ENCODE peak calls at places on chromosomes 1 and 21, in six cellular contexts. N is HCT116, K is K562, H is GM12878, S is H1, B is HepG2. P is an unnamed sample.

GRCh38 chr1:201329286-201329685 is 46.0 kb downstream of the PKP1 start:
- DNase-seq in N (no peak), K (no peak), H (no peak), S (no peak), B (no peak), P (no peak)

GRCh38 chr1:234111458-234112142 is 207.1 kb downstream of the SLC35F3 start:
- DNase-seq in N (no peak), K (no peak), H (no peak), S (peak), B (peak), P (peak)

GRCh38 chr1:6634278-6635052 is 9.8 kb downstream of the THAP3 start:
- DNase-seq in N (no peak), K (peak), H (no peak), S (peak), B (peak), P (no peak)

GRCh38 chr21:37855568-37856391 is 60.5 kb downstream of the KCNJ6 start:
- DNase-seq in N (no peak), K (no peak), H (no peak), S (peak), B (no peak), P (no peak)

GRCh38 chr1:217569021-217569420 is 61.9 kb downstream of the GPATCH2 start:
- DNase-seq in N (no peak), K (no peak), H (no peak), S (no peak), B (no peak), P (no peak)

GRCh38 chr1:156936721-156937220 is 16.3 kb downstream of the LRRC71 start:
- DNase-seq in N (no peak), K (no peak), H (no peak), S (no peak), B (no peak), P (no peak)

GRCh38 chr1:30286984-30287839 is 436.2 kb downstream of the MATN1 start:
- DNase-seq in N (no peak), K (no peak), H (no peak), S (peak), B (no peak), P (no peak)

GRCh38 chr21:42156690-42157605 is 62.0 kb upstream of the ABCG1 start:
- DNase-seq in N (no peak), K (no peak), H (no peak), S (no peak), B (no peak), P (no peak)

GRCh38 chr21:29376556-29376955 is 77.8 kb downstream of the BACH1 start:
- DNase-seq in N (peak), K (peak), H (no peak), S (peak), B (peak), P (peak)

GRCh38 chr1:208004851-208005250 is 93.9 kb upstream of the CD34 start:
- DNase-seq in N (no peak), K (no peak), H (no peak), S (no peak), B (no peak), P (no peak)

GRCh38 chr1:51664412-51665240 is 47.7 kb downstream of the OSBPL9 start:
- DNase-seq in N (no peak), K (no peak), H (no peak), S (no peak), B (no peak), P (no peak)

GRCh38 chr21:38459490-38459889 is 38.8 kb downstream of the ERG start:
- DNase-seq in N (no peak), K (no peak), H (no peak), S (no peak), B (no peak), P (no peak)

GRCh38 chr1:65524931-65525296 is 104.4 kb downstream of the LEPR start:
- DNase-seq in N (no peak), K (no peak), H (no peak), S (no peak), B (no peak), P (no peak)

GRCh38 chr1:7384679-7385078 is 386.4 kb upstream of the VAMP3 start:
- DNase-seq in N (no peak), K (no peak), H (no peak), S (peak), B (no peak), P (no peak)

GRCh38 chr1:23080885-23081284 is 61.6 kb downstream of the KDM1A start:
- DNase-seq in N (no peak), K (no peak), H (no peak), S (no peak), B (no peak), P (no peak)

GRCh38 chr1:213999732-214000131 is 12.0 kb downstream of the PROX1 start:
- DNase-seq in N (no peak), K (no peak), H (no peak), S (no peak), B (no peak), P (no peak)

GRCh38 chr1:15735304-15736034 is 589 bp upstream of the SLC25A34 start:
- DNase-seq in N (no peak), K (no peak), H (no peak), S (no peak), B (no peak), P (no peak)

GRCh38 chr1:211920602-211921226 is 90.2 kb upstream of the LPGAT1 start:
- DNase-seq in N (no peak), K (no peak), H (no peak), S (no peak), B (peak), P (no peak)

GRCh38 chr1:195763907-195764183 is 844.4 kb downstream of the KCNT2 start:
- DNase-seq in N (no peak), K (no peak), H (no peak), S (no peak), B (no peak), P (no peak)
- H3K9ac ChIP-seq in N (no peak), K (peak), H (no peak), S (no peak), B (no peak), P (no peak)

DNA sequence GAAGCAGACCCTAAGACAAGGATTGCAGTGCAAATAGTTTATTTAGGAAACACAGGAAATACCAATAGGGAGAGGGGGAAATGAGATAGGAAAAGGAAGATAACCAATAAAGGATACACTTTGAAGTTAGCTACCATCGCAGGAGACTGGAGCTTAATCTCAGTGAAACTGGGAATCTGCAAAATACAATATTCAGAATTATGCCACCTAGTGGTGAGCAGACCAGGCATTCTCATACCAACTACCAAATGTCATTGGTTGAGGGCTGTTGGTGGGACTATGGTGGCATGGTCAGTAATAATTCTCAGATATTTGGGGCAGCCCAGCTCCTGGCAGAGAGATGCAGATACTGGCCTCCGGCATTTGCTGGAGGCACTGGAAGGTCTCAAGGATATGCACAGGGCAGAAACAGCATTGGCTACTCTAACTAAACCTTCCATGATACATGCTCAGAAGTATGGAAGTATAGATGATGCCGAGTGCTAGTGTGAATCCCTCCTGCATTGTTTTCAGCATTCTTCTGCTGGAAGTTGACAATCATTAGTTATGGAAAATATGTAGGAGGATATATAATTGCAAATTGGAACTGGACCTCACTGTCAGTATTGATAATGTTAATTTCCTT is 11.8 kb upstream of the ZFP69B start:
- DNase-seq in N (no peak), K (peak), H (no peak), S (no peak), B (peak), P (no peak)
- TF ChIP-seq ZNF274 in N (no peak), K (no peak), H (no peak), S (no peak), B (no peak), P (no peak)

GRCh38 chr1:226128487-226129075 is 58.0 kb downstream of the ACBD3 start:
- DNase-seq in N (no peak), K (no peak), H (no peak), S (no peak), B (peak), P (no peak)
- TF ChIP-seq YY1 in N (no peak), K (no peak), H (no peak), S (no peak), B (no peak), P (no peak)

GRCh38 chr1:203511513-203511912 is 17.6 kb downstream of the OPTC start:
- DNase-seq in N (no peak), K (no peak), H (no peak), S (no peak), B (no peak), P (no peak)
- H3K9ac ChIP-seq in N (no peak), K (no peak), H (no peak), S (no peak), B (no peak), P (no peak)

P was measured in NT2/D1.